ENCODE peak calls at places on chromosomes 2 and 18, in seven cellular contexts. H, Q, T, A, E, V and X are unnamed samples.
A peak's percentile ranks its signal among the peaks of the same experiment; 100 is the strongest.

GRCh38 chr18:51191139-51191717 is 6.3 kb downstream of the MEX3C start:
- DNase-seq in V (no peak), A (no peak), H (no peak), E (no peak), Q (peak; percentile 16), T (peak; percentile 38), X (no peak)

GRCh38 chr2:120379916-120380893 is 34.3 kb downstream of the INHBB start:
- DNase-seq in Q (no peak), T (no peak), E (no peak), A (no peak), V (peak; percentile 18), H (no peak), X (no peak)

GRCh38 chr18:49355028-49355427 is 105.4 kb downstream of the DYM start:
- DNase-seq in V (no peak), H (no peak), A (no peak), Q (no peak), T (no peak), E (no peak), X (no peak)

GRCh38 chr2:42984617-42985016 is 192.2 kb upstream of the HAAO start:
- DNase-seq in V (no peak), H (no peak), Q (no peak), T (no peak), E (no peak), A (no peak), X (no peak)

GRCh38 chr2:202121532-202122166 is 48.6 kb downstream of the KIAA2012 start:
- DNase-seq in Q (no peak), T (no peak), E (no peak), A (no peak), V (no peak), H (no peak), X (no peak)

GRCh38 chr18:6557470-6558245 is 142.9 kb upstream of the L3MBTL4 start:
- DNase-seq in T (no peak), H (no peak), A (no peak), E (no peak), V (no peak), Q (no peak), X (no peak)

GRCh38 chr2:9807555-9808305 is 35.5 kb upstream of the TAF1B start:
- DNase-seq in V (no peak), T (no peak), E (no peak), H (no peak), Q (no peak), A (no peak), X (no peak)

GRCh38 chr2:224085246-224085645 is 46.2 kb upstream of the SERPINE2 start:
- DNase-seq in H (no peak), T (no peak), A (no peak), V (no peak), Q (peak; percentile 68), E (no peak), X (peak; percentile 44)

GRCh38 chr2:239285071-239285931 is 115.5 kb downstream of the HDAC4 start:
- DNase-seq in E (no peak), Q (peak; percentile 47), H (no peak), A (no peak), T (no peak), V (no peak), X (no peak)

GRCh38 chr2:143901185-143901842 is 618.6 kb downstream of the ZEB2 start:
- DNase-seq in E (no peak), V (no peak), Q (peak; percentile 98), T (no peak), H (no peak), A (peak; percentile 60), X (peak; percentile 70)

GRCh38 chr2:181563101-181563692 is 93.7 kb downstream of the CERKL start:
- DNase-seq in A (no peak), H (no peak), Q (no peak), E (no peak), V (no peak), T (no peak), X (peak; percentile 77)

GRCh38 chr2:148848146-148848545 is 26.9 kb upstream of the KIF5C start:
- DNase-seq in E (no peak), H (no peak), Q (no peak), V (no peak), A (no peak), T (no peak), X (no peak)

GRCh38 chr2:213411582-213412289 is 127.5 kb downstream of the SPAG16 start:
- DNase-seq in V (no peak), T (no peak), Q (no peak), H (no peak), E (no peak), A (no peak), X (no peak)

GRCh38 chr18:55421612-55422381 is 166.2 kb downstream of the TCF4 start:
- DNase-seq in H (no peak), A (no peak), T (peak; percentile 45), V (no peak), E (no peak), Q (peak; percentile 53), X (peak; percentile 30)

GRCh38 chr2:174914894-174915760 is 90.1 kb downstream of the CHN1 start:
- DNase-seq in A (no peak), E (no peak), Q (no peak), V (no peak), H (no peak), T (no peak), X (peak; percentile 75)